ENCODE peak calls at places on chromosomes 3 and 15, in four cellular contexts. One of them, this sample, is unnamed.
A peak's percentile ranks its signal among the peaks of the same experiment; 100 is the strongest.

GRCh38 chr3:19947549-19948071 is 713 bp downstream of the RAB5A start:
- DNase-seq in activated naive CD4-positive, alpha-beta T cell: peak; percentile 28
- DNase-seq in right atrium auricular region: peak; percentile 66
- DNase-seq in germinal center: peak; percentile 21
- DNase-seq in this sample: peak; percentile 38

GRCh38 chr15:27973886-27974285 is 125.2 kb downstream of the OCA2 start:
- DNase-seq in activated naive CD4-positive, alpha-beta T cell: no peak
- DNase-seq in right atrium auricular region: no peak
- DNase-seq in germinal center: no peak
- DNase-seq in this sample: no peak

GRCh38 chr3:9659849-9660248 is 10.5 kb downstream of the MTMR14 start:
- DNase-seq in activated naive CD4-positive, alpha-beta T cell: no peak
- DNase-seq in right atrium auricular region: no peak
- DNase-seq in germinal center: no peak
- DNase-seq in this sample: no peak

GRCh38 chr15:80591471-80591870 is 103.6 kb upstream of the ABHD17C start:
- DNase-seq in activated naive CD4-positive, alpha-beta T cell: no peak
- DNase-seq in right atrium auricular region: no peak
- DNase-seq in germinal center: no peak
- DNase-seq in this sample: no peak

GRCh38 chr3:27591321-27591711 is 107.1 kb upstream of the SLC4A7 start:
- DNase-seq in activated naive CD4-positive, alpha-beta T cell: no peak
- DNase-seq in right atrium auricular region: no peak
- DNase-seq in germinal center: no peak
- DNase-seq in this sample: no peak

GRCh38 chr15:40092416-40093223 is 16.1 kb downstream of the BMF start:
- DNase-seq in activated naive CD4-positive, alpha-beta T cell: no peak
- DNase-seq in right atrium auricular region: peak; percentile 77
- DNase-seq in germinal center: no peak
- DNase-seq in this sample: no peak

GRCh38 chr15:69666441-69666882 is 213.8 kb downstream of the RPLP1 start:
- DNase-seq in activated naive CD4-positive, alpha-beta T cell: no peak
- DNase-seq in right atrium auricular region: no peak
- DNase-seq in germinal center: no peak
- DNase-seq in this sample: no peak

GRCh38 chr3:146598486-146598885 is 6.7 kb downstream of the PLSCR5 start:
- DNase-seq in activated naive CD4-positive, alpha-beta T cell: no peak
- DNase-seq in right atrium auricular region: no peak
- DNase-seq in germinal center: no peak
- DNase-seq in this sample: no peak

GRCh38 chr15:38414351-38414750 is 39.6 kb upstream of the FAM98B start:
- DNase-seq in activated naive CD4-positive, alpha-beta T cell: no peak
- DNase-seq in right atrium auricular region: no peak
- DNase-seq in germinal center: peak; percentile 14
- DNase-seq in this sample: peak; percentile 67

GRCh38 chr15:86010398-86010797 is 69.3 kb upstream of the AGBL1 start:
- DNase-seq in activated naive CD4-positive, alpha-beta T cell: no peak
- DNase-seq in right atrium auricular region: no peak
- DNase-seq in germinal center: no peak
- DNase-seq in this sample: no peak

GRCh38 chr3:66592927-66593625 is 92.3 kb upstream of the LRIG1 start:
- DNase-seq in activated naive CD4-positive, alpha-beta T cell: no peak
- DNase-seq in right atrium auricular region: no peak
- DNase-seq in germinal center: no peak
- DNase-seq in this sample: no peak

GRCh38 chr15:59199775-59200465 is 6.7 kb upstream of the LDHAL6B start:
- DNase-seq in activated naive CD4-positive, alpha-beta T cell: no peak
- DNase-seq in right atrium auricular region: no peak
- DNase-seq in germinal center: no peak
- DNase-seq in this sample: no peak

GRCh38 chr15:64845183-64845611 is 3.5 kb downstream of the PLEKHO2 start:
- DNase-seq in activated naive CD4-positive, alpha-beta T cell: no peak
- DNase-seq in right atrium auricular region: no peak
- DNase-seq in germinal center: peak; percentile 30
- DNase-seq in this sample: peak; percentile 26

GRCh38 chr15:59333401-59334062 is 39.1 kb downstream of the MYO1E start:
- DNase-seq in activated naive CD4-positive, alpha-beta T cell: no peak
- DNase-seq in right atrium auricular region: no peak
- DNase-seq in germinal center: no peak
- DNase-seq in this sample: no peak